ENCODE peak calls at places on chromosomes 16 and 17, in four cellular contexts. A, C, Y and K are unnamed samples.

GRCh38 chr17:42202696-42203095 is 8.4 kb upstream of the GHDC start:
- DNase-seq in C (no peak), A (peak; percentile 78), Y (no peak), K (no peak)

GRCh38 chr17:45954914-45955313 is 44.1 kb upstream of the STH start:
- DNase-seq in C (no peak), Y (peak; percentile 31), A (no peak), K (no peak)

GRCh38 chr17:17109896-17110295 is 67.6 kb downstream of the MPRIP start:
- DNase-seq in A (no peak), C (no peak), Y (no peak), K (no peak)

GRCh38 chr16:17171250-17172143 is 299.3 kb downstream of the XYLT1 start:
- DNase-seq in Y (no peak), A (no peak), C (no peak), K (no peak)

GRCh38 chr16:68342620-68343019 is 31.8 kb downstream of the PRMT7 start:
- DNase-seq in Y (no peak), C (no peak), A (no peak), K (no peak)

GRCh38 chr17:80260791-80261158 is at the start of gene RNF213:
- DNase-seq in C (no peak), A (peak; percentile 11), Y (peak; percentile 39), K (no peak)

GRCh38 chr16:19717319-19717718 is 708 bp downstream of the KNOP1 start:
- DNase-seq in A (no peak), C (peak; percentile 13), Y (no peak), K (no peak)

GRCh38 chr16:87496101-87496801 is 3.4 kb upstream of the ZCCHC14 start:
- DNase-seq in A (no peak), Y (no peak), C (no peak), K (no peak)

GRCh38 chr16:88869673-88869980 is 3.2 kb upstream of the PABPN1L start:
- DNase-seq in Y (no peak), A (no peak), C (no peak), K (no peak)

GRCh38 chr16:57634171-57634570 is 5.7 kb downstream of the ADGRG1 start:
- DNase-seq in A (no peak), C (peak; percentile 31), Y (peak; percentile 76), K (no peak)

GRCh38 chr17:34997355-34997862 is 17.1 kb downstream of the LIG3 start:
- DNase-seq in C (peak; percentile 62), Y (peak; percentile 12), A (peak; percentile 66), K (peak; percentile 85)

GRCh38 chr17:36600477-36600876 is 906 bp upstream of the MRM1 start:
- DNase-seq in Y (no peak), C (no peak), A (no peak), K (no peak)

GRCh38 chr16:66115373-66115772 is 251.1 kb upstream of the CDH5 start:
- DNase-seq in Y (peak; percentile 10), A (no peak), C (peak; percentile 15), K (no peak)
- TF ChIP-seq CTCF in Y (peak; percentile 30), A (no peak), C (peak; percentile 20), K (no peak)

DNA sequence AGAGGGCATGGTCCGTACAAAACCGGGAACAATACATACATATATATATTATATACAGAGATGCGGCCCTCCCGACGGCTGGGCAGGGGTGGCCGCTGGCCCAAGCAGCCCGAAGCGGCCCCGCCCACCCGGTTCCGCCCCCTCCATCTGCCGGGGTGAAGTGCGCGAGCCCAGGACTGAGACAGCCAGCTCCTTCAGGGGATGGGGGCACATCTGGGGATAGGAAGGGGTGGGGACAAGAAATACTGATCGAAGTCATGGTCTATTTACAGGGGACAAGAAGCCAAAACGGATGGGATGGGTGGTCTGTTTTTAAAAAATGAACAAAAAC is 3.8 kb upstream of the SAMD14 start:
- DNase-seq in C (no peak), Y (no peak), A (no peak), K (no peak)
- H3K4me3 ChIP-seq in C (no peak overlapping the region), Y (no peak overlapping the region), A (no peak overlapping the region), K (no peak overlapping the region)

DNA sequence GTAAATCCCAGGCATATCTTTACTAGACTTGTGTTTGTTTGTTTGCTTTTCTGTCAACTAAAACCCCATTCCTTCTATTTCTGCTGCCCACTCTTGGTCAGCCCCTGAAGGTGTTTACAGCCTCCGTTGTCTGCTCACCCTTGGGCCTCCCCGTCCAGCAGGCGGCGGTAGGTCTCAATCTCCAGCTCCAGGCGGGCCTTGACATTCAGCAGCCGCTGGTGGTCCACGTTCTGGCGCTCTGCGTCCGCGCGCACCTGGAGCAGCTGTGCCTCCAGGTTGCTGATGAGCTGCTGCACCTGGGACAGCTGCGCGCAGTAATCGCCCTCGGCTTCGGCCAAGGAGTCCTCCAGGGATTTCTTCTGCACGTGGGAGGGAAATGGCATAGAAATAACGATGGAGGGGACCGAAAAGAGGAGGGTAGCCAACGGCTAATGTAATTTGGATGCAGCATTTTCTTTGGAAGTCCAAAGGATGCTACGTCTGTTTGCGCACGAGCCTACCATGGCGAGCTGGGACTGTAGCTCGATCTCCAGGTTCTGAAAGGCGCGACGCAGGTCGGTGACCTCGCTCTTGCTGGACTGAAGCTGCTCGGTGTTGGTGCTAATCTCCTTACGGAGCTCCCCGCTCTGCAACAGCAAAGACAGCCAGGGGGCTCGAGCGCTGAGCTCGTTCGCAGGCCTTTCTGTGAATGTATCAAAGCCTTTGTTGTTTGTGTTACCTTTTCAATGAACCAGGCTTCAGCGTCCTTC is 3.9 kb downstream of the KRT12 start:
- DNase-seq in C (no peak), A (peak; percentile 21), Y (no peak), K (no peak)
- TF ChIP-seq CTCF in C (peak; percentile 4), A (peak; percentile 56), Y (no peak), K (peak; percentile 43)

GRCh38 chr16:10840703-10841102 is 22.1 kb upstream of the TVP23A start:
- DNase-seq in C (no peak), A (no peak), Y (no peak), K (no peak)

GRCh38 chr16:10836174-10836853 is 17.7 kb upstream of the TVP23A start:
- DNase-seq in C (no peak), Y (no peak), A (no peak), K (no peak)

GRCh38 chr16:10835281-10835931 is 16.8 kb upstream of the TVP23A start:
- DNase-seq in Y (no peak), C (no peak), A (no peak), K (no peak)

GRCh38 chr16:10838611-10839270 is 20.1 kb upstream of the TVP23A start:
- DNase-seq in Y (no peak), C (no peak), A (no peak), K (no peak)

DNA sequence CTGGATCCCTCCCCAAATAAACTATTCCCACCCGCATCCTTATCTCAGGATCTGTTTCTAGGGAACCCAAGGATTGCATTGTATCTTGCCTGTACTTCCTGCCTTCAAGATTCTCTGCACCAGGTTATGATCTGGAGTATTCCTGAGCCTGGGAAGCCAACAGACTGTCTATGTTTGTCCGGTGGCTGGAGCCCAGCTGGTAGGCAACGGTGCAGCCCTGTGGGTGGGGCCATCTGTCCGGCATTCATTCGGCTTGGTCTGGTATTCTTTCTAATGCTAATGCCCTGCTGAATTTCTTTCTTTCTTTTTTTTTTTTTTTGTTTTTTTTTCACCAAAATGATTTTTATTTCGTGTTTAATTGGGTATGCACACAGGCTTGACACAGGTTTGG is 20.7 kb upstream of the TVP23A start:
- DNase-seq in Y (no peak), A (no peak), C (no peak), K (no peak)
- H3K4me3 ChIP-seq in Y (no peak overlapping the region), A (no peak overlapping the region), C (no peak overlapping the region), K (no peak overlapping the region)

GRCh38 chr17:66855204-66855603 is 20.3 kb downstream of the CACNG5 start:
- DNase-seq in Y (peak; percentile 63), A (peak; percentile 3), C (no peak), K (no peak)
- TF ChIP-seq CTCF in Y (peak; percentile 79), A (peak; percentile 41), C (peak; percentile 38), K (no peak)

DNA sequence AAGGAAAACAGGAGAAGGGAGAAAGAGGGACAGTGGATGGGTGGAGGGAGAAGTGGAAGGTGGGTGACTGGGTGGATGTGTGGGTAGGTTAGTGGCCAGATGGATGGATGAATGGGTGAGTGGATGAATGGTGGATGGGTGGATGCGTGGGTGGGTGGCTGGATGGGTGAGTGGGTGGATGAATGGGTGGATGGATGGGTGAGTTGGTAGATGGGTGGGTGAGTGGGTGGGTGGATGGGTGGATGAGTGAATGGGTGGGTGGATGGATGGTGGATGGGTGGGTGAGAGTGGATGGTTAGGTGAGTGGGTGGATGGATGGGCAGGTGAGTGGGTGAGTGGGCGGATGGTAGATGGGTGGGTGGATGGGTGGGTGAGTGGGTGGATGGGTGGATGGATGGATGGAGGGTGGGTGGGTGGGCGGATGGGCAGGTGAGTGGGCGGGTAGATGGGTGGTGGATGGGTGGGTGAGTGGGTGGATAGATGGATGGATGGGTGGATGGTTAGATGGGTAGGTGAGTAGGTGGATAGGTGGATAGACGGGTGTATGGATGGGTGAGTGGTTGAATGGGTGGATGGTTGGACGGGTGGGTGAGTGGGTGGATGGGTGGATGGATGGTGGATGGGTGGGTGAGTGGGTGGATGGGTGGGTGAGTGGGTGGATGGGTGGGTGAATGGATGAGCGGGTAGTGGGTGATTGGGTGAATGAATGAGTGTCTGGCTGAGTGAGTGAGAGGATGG is 702 bp upstream of the MARVELD3 start:
- DNase-seq in C (no peak), Y (no peak), A (no peak), K (no peak)
- H3K4me3 ChIP-seq in C (no peak overlapping the region), Y (peak overlapping the region; percentile 91), A (no peak overlapping the region), K (no peak overlapping the region)